ENCODE peak calls at places on chromosome X, in nine cellular contexts. One of them, this sample, is unnamed.

GRCh38 chrX:41895826-41896225 is 27.5 kb downstream of the CASK start:
- DNase-seq in AG04449: no peak
- DNase-seq in heart right ventricle: no peak
- DNase-seq in HFFc6: no peak
- DNase-seq in fibroblast of the aortic adventitia: no peak
- DNase-seq in GM20000: no peak
- DNase-seq in progenitor cell of endocrine pancreas: no peak
- DNase-seq in neural crest cell: no peak
- DNase-seq in MM.1S: no peak
- DNase-seq in this sample: no peak

GRCh38 chrX:19827088-19827487 is 60.3 kb downstream of the SH3KBP1 start:
- DNase-seq in AG04449: no peak
- DNase-seq in heart right ventricle: no peak
- DNase-seq in HFFc6: no peak
- DNase-seq in fibroblast of the aortic adventitia: no peak
- DNase-seq in GM20000: no peak
- DNase-seq in progenitor cell of endocrine pancreas: no peak
- DNase-seq in neural crest cell: no peak
- DNase-seq in MM.1S: no peak
- DNase-seq in this sample: no peak

GRCh38 chrX:155056877-155057792 is 13.8 kb downstream of the CMC4 start:
- DNase-seq in AG04449: no peak
- DNase-seq in heart right ventricle: peak
- DNase-seq in HFFc6: peak
- DNase-seq in fibroblast of the aortic adventitia: peak
- DNase-seq in GM20000: peak
- DNase-seq in progenitor cell of endocrine pancreas: peak
- DNase-seq in neural crest cell: peak
- DNase-seq in MM.1S: peak
- DNase-seq in this sample: peak

GRCh38 chrX:63282077-63282476 is 69.1 kb downstream of the SPIN4 start:
- DNase-seq in AG04449: no peak
- DNase-seq in heart right ventricle: no peak
- DNase-seq in HFFc6: no peak
- DNase-seq in fibroblast of the aortic adventitia: no peak
- DNase-seq in GM20000: no peak
- DNase-seq in progenitor cell of endocrine pancreas: no peak
- DNase-seq in neural crest cell: no peak
- DNase-seq in MM.1S: no peak
- DNase-seq in this sample: no peak

GRCh38 chrX:140480765-140481164 is 24.1 kb downstream of the SOX3 start:
- DNase-seq in AG04449: no peak
- DNase-seq in heart right ventricle: no peak
- DNase-seq in HFFc6: no peak
- DNase-seq in fibroblast of the aortic adventitia: no peak
- DNase-seq in GM20000: no peak
- DNase-seq in progenitor cell of endocrine pancreas: no peak
- DNase-seq in neural crest cell: no peak
- DNase-seq in MM.1S: no peak
- DNase-seq in this sample: no peak

GRCh38 chrX:38273453-38273852 is 52.8 kb upstream of the SRPX start:
- DNase-seq in AG04449: no peak
- DNase-seq in heart right ventricle: no peak
- DNase-seq in HFFc6: no peak
- DNase-seq in fibroblast of the aortic adventitia: no peak
- DNase-seq in GM20000: peak
- DNase-seq in progenitor cell of endocrine pancreas: no peak
- DNase-seq in neural crest cell: no peak
- DNase-seq in MM.1S: no peak
- DNase-seq in this sample: no peak

GRCh38 chrX:120302434-120302833 is 8.8 kb downstream of the TMEM255A start:
- DNase-seq in AG04449: no peak
- DNase-seq in heart right ventricle: no peak
- DNase-seq in HFFc6: no peak
- DNase-seq in fibroblast of the aortic adventitia: no peak
- DNase-seq in GM20000: peak
- DNase-seq in progenitor cell of endocrine pancreas: no peak
- DNase-seq in neural crest cell: no peak
- DNase-seq in MM.1S: peak
- DNase-seq in this sample: no peak

GRCh38 chrX:123499787-123500186 is 233.1 kb downstream of the THOC2 start:
- DNase-seq in AG04449: no peak
- DNase-seq in heart right ventricle: no peak
- DNase-seq in HFFc6: no peak
- DNase-seq in fibroblast of the aortic adventitia: no peak
- DNase-seq in GM20000: no peak
- DNase-seq in progenitor cell of endocrine pancreas: no peak
- DNase-seq in neural crest cell: no peak
- DNase-seq in MM.1S: no peak
- DNase-seq in this sample: no peak

GRCh38 chrX:43279341-43279808 is 376.7 kb upstream of the MAOA start:
- DNase-seq in AG04449: no peak
- DNase-seq in heart right ventricle: no peak
- DNase-seq in HFFc6: no peak
- DNase-seq in fibroblast of the aortic adventitia: no peak
- DNase-seq in GM20000: no peak
- DNase-seq in progenitor cell of endocrine pancreas: no peak
- DNase-seq in neural crest cell: no peak
- DNase-seq in MM.1S: no peak
- DNase-seq in this sample: no peak

GRCh38 chrX:153614818-153615217 is 15.9 kb upstream of the CCNQ start:
- DNase-seq in AG04449: no peak
- DNase-seq in heart right ventricle: no peak
- DNase-seq in HFFc6: no peak
- DNase-seq in fibroblast of the aortic adventitia: no peak
- DNase-seq in GM20000: no peak
- DNase-seq in progenitor cell of endocrine pancreas: no peak
- DNase-seq in neural crest cell: no peak
- DNase-seq in MM.1S: no peak
- DNase-seq in this sample: no peak

GRCh38 chrX:154021131-154021611 is 1.5 kb upstream of the IRAK1 start:
- DNase-seq in AG04449: no peak
- DNase-seq in heart right ventricle: no peak
- DNase-seq in HFFc6: peak
- DNase-seq in fibroblast of the aortic adventitia: peak
- DNase-seq in GM20000: peak
- DNase-seq in progenitor cell of endocrine pancreas: no peak
- DNase-seq in neural crest cell: no peak
- DNase-seq in MM.1S: no peak
- DNase-seq in this sample: no peak

GRCh38 chrX:118989886-118990285 is 15.5 kb downstream of the LONRF3 start:
- DNase-seq in AG04449: no peak
- DNase-seq in heart right ventricle: no peak
- DNase-seq in HFFc6: no peak
- DNase-seq in fibroblast of the aortic adventitia: no peak
- DNase-seq in GM20000: no peak
- DNase-seq in progenitor cell of endocrine pancreas: no peak
- DNase-seq in neural crest cell: no peak
- DNase-seq in MM.1S: no peak
- DNase-seq in this sample: no peak

GRCh38 chrX:41705042-41705441 is 16.3 kb downstream of the GPR34 start:
- DNase-seq in AG04449: no peak
- DNase-seq in heart right ventricle: no peak
- DNase-seq in HFFc6: no peak
- DNase-seq in fibroblast of the aortic adventitia: no peak
- DNase-seq in GM20000: no peak
- DNase-seq in progenitor cell of endocrine pancreas: no peak
- DNase-seq in neural crest cell: no peak
- DNase-seq in MM.1S: no peak
- DNase-seq in this sample: no peak

GRCh38 chrX:38805294-38806053 is 4.2 kb downstream of the MID1IP1 start:
- DNase-seq in AG04449: no peak
- DNase-seq in heart right ventricle: peak
- DNase-seq in HFFc6: peak
- DNase-seq in fibroblast of the aortic adventitia: peak
- DNase-seq in GM20000: peak
- DNase-seq in progenitor cell of endocrine pancreas: peak
- DNase-seq in neural crest cell: no peak
- DNase-seq in MM.1S: peak
- DNase-seq in this sample: peak

GRCh38 chrX:18424482-18425198 is 768 bp upstream of the CDKL5 start:
- DNase-seq in AG04449: no peak
- DNase-seq in heart right ventricle: no peak
- DNase-seq in HFFc6: peak
- DNase-seq in fibroblast of the aortic adventitia: peak
- DNase-seq in GM20000: peak
- DNase-seq in progenitor cell of endocrine pancreas: no peak
- DNase-seq in neural crest cell: peak
- DNase-seq in MM.1S: peak
- DNase-seq in this sample: peak

GRCh38 chrX:53188763-53189162 is 36.2 kb downstream of the KDM5C start:
- DNase-seq in AG04449: no peak
- DNase-seq in heart right ventricle: no peak
- DNase-seq in HFFc6: no peak
- DNase-seq in fibroblast of the aortic adventitia: no peak
- DNase-seq in GM20000: no peak
- DNase-seq in progenitor cell of endocrine pancreas: no peak
- DNase-seq in neural crest cell: no peak
- DNase-seq in MM.1S: peak
- DNase-seq in this sample: no peak

GRCh38 chrX:40248822-40249221 is 151.1 kb upstream of the BCOR start:
- DNase-seq in AG04449: no peak
- DNase-seq in heart right ventricle: no peak
- DNase-seq in HFFc6: no peak
- DNase-seq in fibroblast of the aortic adventitia: peak
- DNase-seq in GM20000: no peak
- DNase-seq in progenitor cell of endocrine pancreas: no peak
- DNase-seq in neural crest cell: no peak
- DNase-seq in MM.1S: no peak
- DNase-seq in this sample: no peak

GRCh38 chrX:102651242-102651967 is at the start of gene GPRASP1:
- DNase-seq in AG04449: no peak
- DNase-seq in heart right ventricle: peak
- DNase-seq in HFFc6: peak
- DNase-seq in fibroblast of the aortic adventitia: peak
- DNase-seq in GM20000: peak
- DNase-seq in progenitor cell of endocrine pancreas: peak
- DNase-seq in neural crest cell: peak
- DNase-seq in MM.1S: no peak
- DNase-seq in this sample: peak

DNA sequence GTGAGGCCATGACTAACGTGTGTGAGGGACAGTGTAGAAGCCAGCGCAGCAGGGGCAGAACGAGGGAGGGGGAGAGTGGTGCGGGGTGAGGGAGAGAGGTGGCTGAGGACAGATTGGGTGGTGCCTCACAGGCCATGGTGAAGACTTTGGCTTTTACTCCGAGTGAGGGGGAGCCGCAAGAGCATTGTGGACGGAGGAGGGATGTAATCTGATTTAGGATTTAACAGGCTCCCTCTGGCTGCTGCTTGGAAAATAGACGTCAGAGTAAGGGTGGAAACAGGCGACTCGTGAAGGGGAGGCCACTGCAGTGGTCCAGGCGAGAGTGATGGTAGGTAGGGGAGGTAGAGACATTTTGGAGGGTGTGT is 13.0 kb downstream of the PPP1R3F start:
- DNase-seq in AG04449: no peak
- DNase-seq in heart right ventricle: no peak
- DNase-seq in HFFc6: peak
- DNase-seq in fibroblast of the aortic adventitia: peak
- DNase-seq in GM20000: no peak
- DNase-seq in progenitor cell of endocrine pancreas: no peak
- DNase-seq in neural crest cell: no peak
- DNase-seq in MM.1S: no peak
- DNase-seq in this sample: peak
- TF ChIP-seq CTCF in AG04449: no peak
- TF ChIP-seq CTCF in heart right ventricle: no peak
- TF ChIP-seq CTCF in HFFc6: no peak
- TF ChIP-seq CTCF in fibroblast of the aortic adventitia: peak
- TF ChIP-seq CTCF in GM20000: no peak
- TF ChIP-seq CTCF in progenitor cell of endocrine pancreas: no peak
- TF ChIP-seq CTCF in neural crest cell: no peak
- TF ChIP-seq CTCF in MM.1S: no peak
- TF ChIP-seq CTCF in this sample: peak

DNA sequence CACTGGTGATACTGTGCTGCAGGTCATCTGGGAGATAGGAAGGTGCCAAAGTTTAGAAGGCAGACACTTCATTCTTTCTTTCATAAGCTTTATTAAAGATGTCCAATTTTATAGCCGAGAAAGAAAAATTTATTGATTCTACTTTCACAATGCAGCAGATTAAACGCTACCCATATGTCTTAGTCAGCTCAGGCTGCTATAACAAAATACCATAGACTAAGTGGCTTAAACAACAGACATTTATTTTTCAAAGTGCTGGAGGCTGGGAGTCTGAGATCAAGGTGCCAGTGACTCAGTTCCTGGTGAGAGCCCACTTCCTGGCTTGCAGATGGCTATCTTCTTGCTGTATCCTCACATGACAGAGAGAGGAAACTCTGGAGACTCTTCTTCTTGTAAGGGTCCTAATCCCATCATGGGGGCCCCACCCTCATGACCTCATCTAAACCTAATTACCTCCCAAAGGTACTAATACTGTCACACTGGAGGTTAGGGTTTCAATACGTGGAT is 33.4 kb upstream of the KLHL34 start:
- DNase-seq in AG04449: no peak
- DNase-seq in heart right ventricle: no peak
- DNase-seq in HFFc6: no peak
- DNase-seq in fibroblast of the aortic adventitia: no peak
- DNase-seq in GM20000: no peak
- DNase-seq in progenitor cell of endocrine pancreas: no peak
- DNase-seq in neural crest cell: no peak
- DNase-seq in MM.1S: no peak
- DNase-seq in this sample: no peak
- TF ChIP-seq CTCF in AG04449: no peak
- TF ChIP-seq CTCF in heart right ventricle: no peak
- TF ChIP-seq CTCF in HFFc6: no peak
- TF ChIP-seq CTCF in fibroblast of the aortic adventitia: no peak
- TF ChIP-seq CTCF in GM20000: no peak
- TF ChIP-seq CTCF in progenitor cell of endocrine pancreas: no peak
- TF ChIP-seq CTCF in neural crest cell: no peak
- TF ChIP-seq CTCF in MM.1S: no peak
- TF ChIP-seq CTCF in this sample: no peak

DNA sequence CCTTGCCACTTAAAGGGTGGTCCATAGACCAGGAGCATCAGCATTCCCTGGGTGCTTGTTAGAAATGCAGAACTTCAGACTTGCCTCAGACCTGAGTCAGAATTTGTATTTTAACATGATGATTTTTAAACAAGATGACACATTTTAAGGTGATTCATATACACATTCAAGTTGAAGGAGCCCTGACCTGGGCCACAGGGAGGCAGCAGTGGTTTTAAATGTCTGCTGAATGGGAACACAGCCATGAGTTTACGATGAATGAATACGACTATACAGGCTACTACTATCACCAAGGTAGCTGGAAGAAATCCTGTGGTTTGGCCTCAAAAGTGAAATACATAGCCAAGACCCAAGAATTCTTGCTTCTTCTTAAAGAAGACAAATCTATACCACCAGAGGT is 2.9 kb downstream of the HDAC8 start:
- DNase-seq in AG04449: no peak
- DNase-seq in heart right ventricle: no peak
- DNase-seq in HFFc6: peak
- DNase-seq in fibroblast of the aortic adventitia: peak
- DNase-seq in GM20000: no peak
- DNase-seq in progenitor cell of endocrine pancreas: no peak
- DNase-seq in neural crest cell: no peak
- DNase-seq in MM.1S: no peak
- DNase-seq in this sample: no peak
- TF ChIP-seq CTCF in AG04449: no peak
- TF ChIP-seq CTCF in heart right ventricle: no peak
- TF ChIP-seq CTCF in HFFc6: peak
- TF ChIP-seq CTCF in fibroblast of the aortic adventitia: peak
- TF ChIP-seq CTCF in GM20000: no peak
- TF ChIP-seq CTCF in progenitor cell of endocrine pancreas: no peak
- TF ChIP-seq CTCF in neural crest cell: no peak
- TF ChIP-seq CTCF in MM.1S: no peak
- TF ChIP-seq CTCF in this sample: no peak

GRCh38 chrX:10245219-10245618 is 88.4 kb downstream of the CLCN4 start:
- DNase-seq in AG04449: no peak
- DNase-seq in heart right ventricle: no peak
- DNase-seq in HFFc6: no peak
- DNase-seq in fibroblast of the aortic adventitia: peak
- DNase-seq in GM20000: no peak
- DNase-seq in progenitor cell of endocrine pancreas: no peak
- DNase-seq in neural crest cell: no peak
- DNase-seq in MM.1S: no peak
- DNase-seq in this sample: no peak
- TF ChIP-seq CTCF in AG04449: no peak
- TF ChIP-seq CTCF in heart right ventricle: no peak
- TF ChIP-seq CTCF in HFFc6: no peak
- TF ChIP-seq CTCF in fibroblast of the aortic adventitia: no peak
- TF ChIP-seq CTCF in GM20000: no peak
- TF ChIP-seq CTCF in progenitor cell of endocrine pancreas: no peak
- TF ChIP-seq CTCF in neural crest cell: no peak
- TF ChIP-seq CTCF in MM.1S: no peak
- TF ChIP-seq CTCF in this sample: no peak

This sample was measured in A673.